ENCODE peak calls at places on chromosomes 16 and 17, in ten cellular contexts. E is tibial nerve, T is SK-N-SH, K is suprapubic skin, W is A549, C is sigmoid colon, H is K562, D is H1, V is stomach, P is ovary. S is an unnamed sample.
A peak's percentile ranks its signal among the peaks of the same experiment; 100 is the strongest.

GRCh38 chr16:67959930-67960329 is 8.5 kb downstream of the SLC12A4 start:
- DNase-seq in E (no peak), T (no peak), K (no peak), W (no peak), C (no peak), H (no peak), D (no peak), V (no peak), P (no peak), S (no peak)

GRCh38 chr17:78125138-78125913 is 3.2 kb downstream of the TMC6 start:
- DNase-seq in E (no peak), T (no peak), K (no peak), W (no peak), C (no peak), H (no peak), D (no peak), V (no peak), P (no peak), S (no peak)

GRCh38 chr16:19926449-19927390 is 42.1 kb upstream of the GPRC5B start:
- DNase-seq in E (no peak), T (no peak), K (no peak), W (peak; percentile 65), C (no peak), H (peak; percentile 19), D (no peak), V (no peak), P (no peak), S (no peak)

GRCh38 chr16:49415083-49415482 is 41.5 kb downstream of the C16orf78 start:
- DNase-seq in E (no peak), T (no peak), K (no peak), W (no peak), C (peak; percentile 20), H (no peak), D (no peak), V (no peak), P (no peak), S (no peak)

GRCh38 chr17:13977837-13978236 is 91.5 kb upstream of the COX10 start:
- DNase-seq in E (no peak), T (no peak), K (no peak), W (no peak), C (no peak), H (no peak), D (no peak), V (no peak), P (no peak), S (no peak)

GRCh38 chr17:72587773-72588511 is 467.1 kb downstream of the SOX9 start:
- DNase-seq in E (no peak), T (no peak), K (no peak), W (peak; percentile 54), C (no peak), H (no peak), D (no peak), V (no peak), P (no peak), S (peak; percentile 49)

GRCh38 chr16:8798535-8799157 is 1.0 kb downstream of the PMM2 start:
- DNase-seq in E (no peak), T (no peak), K (no peak), W (no peak), C (no peak), H (peak; percentile 13), D (no peak), V (no peak), P (no peak), S (no peak)

GRCh38 chr16:20301840-20302239 is 25.5 kb downstream of the GP2 start:
- DNase-seq in E (no peak), T (no peak), K (no peak), W (no peak), C (no peak), H (no peak), D (no peak), V (no peak), P (no peak), S (no peak)

GRCh38 chr17:78001182-78001581 is 42.7 kb downstream of the TNRC6C start:
- DNase-seq in E (no peak), T (peak; percentile 33), K (no peak), W (no peak), C (no peak), H (no peak), D (no peak), V (no peak), P (no peak), S (no peak)

GRCh38 chr16:48300391-48300856 is 53.1 kb upstream of the ABCC11 start:
- DNase-seq in E (peak; percentile 45), T (no peak), K (no peak), W (peak; percentile 12), C (no peak), H (peak; percentile 30), D (no peak), V (no peak), P (no peak), S (no peak)

GRCh38 chr17:39791296-39791992 is 53.7 kb downstream of the GRB7 start:
- DNase-seq in E (no peak), T (no peak), K (no peak), W (no peak), C (no peak), H (no peak), D (no peak), V (no peak), P (no peak), S (no peak)

GRCh38 chr17:57911834-57912673 is 43.2 kb downstream of the CUEDC1 start:
- DNase-seq in E (peak; percentile 81), T (no peak), K (peak; percentile 94), W (peak; percentile 59), C (peak; percentile 97), H (no peak), D (no peak), V (peak; percentile 97), P (peak; percentile 61), S (peak; percentile 92)
- H3K27ac ChIP-seq in E (peak overlapping the region; percentile 6), T (no peak overlapping the region), K (peak overlapping the region; percentile 73), W (peak overlapping the region; percentile 39), C (peak overlapping the region; percentile 100), H (no peak overlapping the region), D (no peak overlapping the region), V (peak overlapping the region; percentile 85), P (no peak overlapping the region), S (peak overlapping the region; percentile 86)

GRCh38 chr17:29131814-29132682 is 48.1 kb downstream of the MYO18A start:
- DNase-seq in E (no peak), T (peak; percentile 70), K (no peak), W (no peak), C (no peak), H (peak; percentile 70), D (no peak), V (no peak), P (no peak), S (no peak)
- TF ChIP-seq EP300 in E (no peak), T (no peak), K (no peak), W (no peak), C (no peak), H (no peak), D (no peak), V (no peak), P (no peak), S (no peak)

GRCh38 chr17:2974347-2974746 is 89.1 kb downstream of the OR1D5 start:
- DNase-seq in E (no peak), T (no peak), K (no peak), W (no peak), C (no peak), H (no peak), D (no peak), V (no peak), P (no peak), S (no peak)

GRCh38 chr17:2971851-2972250 is 91.6 kb downstream of the OR1D5 start:
- DNase-seq in E (no peak), T (no peak), K (no peak), W (no peak), C (no peak), H (no peak), D (no peak), V (no peak), P (no peak), S (no peak)

GRCh38 chr17:2972749-2973148 is 90.7 kb downstream of the OR1D5 start:
- DNase-seq in E (no peak), T (no peak), K (no peak), W (peak; percentile 75), C (no peak), H (no peak), D (no peak), V (no peak), P (no peak), S (no peak)

GRCh38 chr17:2977157-2977556 is 86.2 kb downstream of the OR1D5 start:
- DNase-seq in E (no peak), T (no peak), K (no peak), W (no peak), C (no peak), H (no peak), D (no peak), V (no peak), P (no peak), S (no peak)

DNA sequence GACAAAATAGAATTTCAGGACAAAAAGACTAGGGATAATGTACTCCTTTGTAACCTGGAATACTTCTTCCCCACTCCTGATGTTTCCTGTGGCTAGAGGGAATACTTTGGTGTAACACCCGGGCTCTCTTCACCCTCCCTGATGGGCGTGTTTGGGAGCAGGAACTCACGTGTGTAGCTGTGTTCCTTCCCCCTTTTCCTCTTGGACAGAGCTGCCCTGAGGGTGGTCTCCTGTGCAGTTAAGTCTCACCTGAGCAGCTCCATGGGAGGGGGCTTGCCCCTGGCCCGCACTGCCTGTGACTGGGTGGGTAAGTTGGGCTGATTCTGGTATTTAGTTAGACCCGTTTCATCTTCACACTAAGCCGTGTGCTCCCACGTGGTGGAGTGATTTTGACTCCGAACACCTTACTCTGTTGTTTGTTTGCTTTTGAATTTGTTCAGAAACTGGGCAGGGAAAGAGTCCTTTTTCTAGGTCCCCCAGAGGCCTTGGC is 87.9 kb downstream of the OR1D5 start:
- DNase-seq in E (no peak), T (peak; percentile 61), K (no peak), W (no peak), C (peak; percentile 78), H (peak; percentile 8), D (no peak), V (peak; percentile 56), P (peak; percentile 56), S (peak; percentile 40)
- H3K4me3 ChIP-seq in E (no peak overlapping the region), T (peak overlapping the region; percentile 44), K (peak overlapping the region; percentile 44), W (no peak overlapping the region), C (peak overlapping the region; percentile 43), H (no peak overlapping the region), D (no peak overlapping the region), V (peak overlapping the region; percentile 35), P (peak overlapping the region; percentile 37), S (peak overlapping the region; percentile 36)

DNA sequence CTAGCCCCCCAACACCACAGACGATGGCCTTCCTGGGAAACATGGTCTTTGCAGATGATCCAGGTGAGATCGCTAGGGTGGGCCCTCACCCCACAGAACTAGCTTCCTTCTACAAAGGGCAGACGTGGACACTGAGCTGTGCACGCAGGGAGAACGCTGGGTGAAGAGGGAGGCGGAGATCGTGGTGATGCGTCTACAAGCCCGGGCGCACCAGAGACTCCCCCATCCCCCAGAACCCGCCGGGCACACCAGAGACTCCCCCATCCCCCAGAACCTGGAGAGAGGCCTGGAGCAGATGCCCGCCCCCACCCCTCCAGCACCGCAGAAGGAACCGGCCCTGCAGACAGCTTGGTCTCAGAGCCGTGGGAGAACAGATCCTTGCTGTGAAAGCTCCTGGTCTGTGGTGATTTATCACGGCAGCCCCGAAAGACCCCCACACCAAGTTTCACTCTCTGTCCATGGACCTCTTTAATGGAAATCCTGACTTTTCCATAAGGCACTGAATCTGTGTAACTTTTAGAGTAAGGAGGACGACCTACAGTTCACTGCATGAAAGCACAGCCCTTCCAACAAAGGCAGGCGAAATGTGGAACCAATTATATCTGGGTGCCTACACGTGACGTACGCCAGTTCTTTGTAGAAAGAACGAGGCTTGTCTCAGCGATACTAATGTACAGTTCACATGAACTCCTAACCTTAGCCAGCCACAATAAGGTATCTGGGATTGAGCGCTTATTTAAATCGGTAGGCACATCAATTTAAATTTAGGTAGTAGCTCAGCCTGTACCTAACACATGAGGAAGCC is 88.5 kb downstream of the ANKRD11 start:
- DNase-seq in E (no peak), T (peak; percentile 82), K (no peak), W (no peak), C (no peak), H (no peak), D (no peak), V (no peak), P (no peak), S (no peak)
- H3K27ac ChIP-seq in E (no peak overlapping the region), T (peak overlapping the region; percentile 88), K (no peak overlapping the region), W (no peak overlapping the region), C (peak overlapping the region; percentile 18), H (no peak overlapping the region), D (no peak overlapping the region), V (no peak overlapping the region), P (no peak overlapping the region), S (no peak overlapping the region)